ENCODE peak calls at places on chromosomes 1 and 21, in five cellular contexts. Q, Y, T, H and U are unnamed samples.

GRCh38 chr1:203652718-203653461 is 26.3 kb downstream of the ATP2B4 start:
- DNase-seq in Q (no peak), Y (no peak), T (no peak), H (peak), U (no peak)

GRCh38 chr1:54945393-54945936 is 35.0 kb upstream of the TMEM61 start:
- DNase-seq in Q (no peak), Y (no peak), T (no peak), H (no peak), U (no peak)

GRCh38 chr21:36193200-36193599 is 36.6 kb downstream of the DOP1B start:
- DNase-seq in Q (no peak), Y (no peak), T (no peak), H (no peak), U (no peak)

GRCh38 chr21:37507716-37508115 is 141.1 kb downstream of the DYRK1A start:
- DNase-seq in Q (no peak), Y (no peak), T (no peak), H (no peak), U (no peak)

GRCh38 chr1:116731439-116731838 is 22.8 kb upstream of the CD2 start:
- DNase-seq in Q (no peak), Y (no peak), T (no peak), H (no peak), U (no peak)

GRCh38 chr1:79531790-79532189 is 525.3 kb upstream of the ADGRL4 start:
- DNase-seq in Q (no peak), Y (no peak), T (no peak), H (no peak), U (no peak)

GRCh38 chr1:7299329-7299799 is 471.7 kb upstream of the VAMP3 start:
- DNase-seq in Q (peak), Y (peak), T (peak), H (no peak), U (no peak)

GRCh38 chr1:9573723-9574122 is 15.0 kb upstream of the TMEM201 start:
- DNase-seq in Q (peak), Y (peak), T (no peak), H (no peak), U (no peak)

GRCh38 chr1:66542811-66543767 is 9.1 kb downstream of the SGIP1 start:
- DNase-seq in Q (peak), Y (peak), T (peak), H (no peak), U (no peak)

GRCh38 chr1:89605692-89606091 is 27.2 kb upstream of the LRRC8C start:
- DNase-seq in Q (peak), Y (peak), T (no peak), H (no peak), U (no peak)

GRCh38 chr1:2543543-2544092 is 12.6 kb upstream of the TNFRSF14 start:
- DNase-seq in Q (peak), Y (no peak), T (no peak), H (peak), U (no peak)

GRCh38 chr1:52904590-52905375 is 16.8 kb downstream of the ECHDC2 start:
- DNase-seq in Q (no peak), Y (peak), T (no peak), H (peak), U (peak)

GRCh38 chr1:157878059-157878458 is 36.5 kb upstream of the CD5L start:
- DNase-seq in Q (peak), Y (peak), T (no peak), H (peak), U (no peak)

GRCh38 chr1:238861342-238861741 is 525.0 kb upstream of the CHRM3 start:
- DNase-seq in Q (no peak), Y (no peak), T (no peak), H (no peak), U (no peak)

GRCh38 chr1:55257958-55258357 is 42.8 kb upstream of the USP24 start:
- DNase-seq in Q (no peak), Y (no peak), T (no peak), H (peak), U (no peak)

GRCh38 chr1:14571810-14572767 is 26.4 kb upstream of the KAZN start:
- DNase-seq in Q (no peak), Y (peak), T (no peak), H (peak), U (no peak)

GRCh38 chr1:209831615-209832014 is 3.8 kb downstream of the UTP25 start:
- DNase-seq in Q (no peak), Y (peak), T (no peak), H (no peak), U (no peak)

GRCh38 chr1:238811211-238811610 is 575.2 kb upstream of the CHRM3 start:
- DNase-seq in Q (no peak), Y (no peak), T (no peak), H (no peak), U (no peak)

GRCh38 chr21:44730951-44731579 is 19.7 kb upstream of the TSPEAR start:
- DNase-seq in Q (no peak), Y (no peak), T (no peak), H (no peak), U (no peak)

GRCh38 chr1:118461154-118461553 is 276.1 kb upstream of the SPAG17 start:
- DNase-seq in Q (no peak), Y (peak), T (no peak), H (no peak), U (no peak)
- TF ChIP-seq CTCF in Q (peak), Y (peak), T (no peak), H (peak), U (no peak)

DNA sequence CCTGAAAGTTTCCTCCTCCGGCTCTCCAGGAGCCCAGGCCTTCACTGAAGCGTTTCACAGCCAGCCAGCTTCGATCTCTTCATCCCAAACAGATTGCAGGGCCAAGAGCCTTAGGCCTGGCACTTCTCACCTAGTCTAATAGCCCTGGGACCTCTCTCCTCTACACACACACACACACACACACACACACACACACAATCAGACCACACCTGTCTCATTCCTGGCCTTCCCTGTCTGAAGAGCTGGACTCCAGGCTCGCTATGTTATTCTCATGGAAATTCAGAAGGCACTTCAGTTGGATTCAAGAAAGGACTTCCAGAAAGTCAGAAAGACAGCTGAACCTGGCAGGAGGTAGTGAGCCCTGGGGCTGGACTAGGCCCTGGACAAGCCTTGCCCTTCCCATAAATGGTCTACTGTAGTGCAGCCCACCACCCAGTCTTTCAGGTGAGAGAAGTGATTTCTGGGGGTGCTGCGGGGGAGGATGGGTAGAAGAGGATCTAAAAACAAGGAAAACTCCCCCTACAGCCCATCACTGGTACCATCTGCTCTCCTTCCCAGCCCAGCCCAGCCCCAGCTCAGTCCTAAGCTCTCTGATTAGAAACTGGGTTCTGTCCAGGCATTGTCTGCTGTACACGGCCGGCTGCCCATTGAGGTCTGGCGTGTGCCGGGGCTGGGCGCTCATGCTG is 2.7 kb downstream of the KIF21B start:
- DNase-seq in Q (no peak), Y (no peak), T (no peak), H (peak), U (no peak)
- TF ChIP-seq CTCF in Q (peak), Y (peak), T (no peak), H (peak), U (peak)

DNA sequence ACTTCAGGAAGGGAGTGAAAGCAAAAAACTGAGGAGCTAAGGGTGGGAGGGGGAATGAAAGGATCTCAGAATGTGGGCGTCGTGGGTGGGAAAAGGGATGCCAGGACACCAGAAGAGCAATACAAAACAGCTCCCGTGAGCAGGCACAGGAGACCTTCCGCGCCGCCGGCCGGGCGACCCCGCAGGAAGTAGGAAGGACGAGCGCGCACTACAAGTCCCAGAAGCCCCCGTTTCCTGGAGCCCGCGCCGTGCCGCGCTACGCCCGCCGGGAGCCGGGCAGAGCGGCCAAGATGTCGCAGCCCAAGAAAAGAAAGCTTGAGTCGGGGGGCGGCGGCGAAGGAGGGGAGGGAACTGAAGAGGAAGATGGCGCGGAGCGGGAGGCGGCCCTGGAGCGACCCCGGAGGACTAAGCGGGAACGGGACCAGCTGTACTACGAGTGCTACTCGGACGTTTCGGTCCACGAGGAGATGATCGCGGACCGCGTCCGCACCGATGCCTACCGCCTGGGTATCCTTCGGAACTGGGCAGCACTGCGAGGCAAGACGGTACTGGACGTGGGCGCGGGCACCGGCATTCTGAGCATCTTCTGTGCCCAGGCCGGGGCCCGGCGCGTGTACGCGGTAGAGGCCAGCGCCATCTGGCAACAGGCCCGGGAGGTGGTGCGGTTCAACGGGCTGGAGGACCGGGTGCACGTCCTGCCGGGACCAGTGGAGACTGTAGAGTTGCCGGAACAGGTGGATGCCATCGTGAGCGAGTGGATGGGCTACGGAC is at the start of gene PRMT6:
- DNase-seq in Q (peak), Y (peak), T (peak), H (peak), U (peak)
- TF ChIP-seq CTCF in Q (no peak), Y (no peak), T (no peak), H (peak), U (no peak)

DNA sequence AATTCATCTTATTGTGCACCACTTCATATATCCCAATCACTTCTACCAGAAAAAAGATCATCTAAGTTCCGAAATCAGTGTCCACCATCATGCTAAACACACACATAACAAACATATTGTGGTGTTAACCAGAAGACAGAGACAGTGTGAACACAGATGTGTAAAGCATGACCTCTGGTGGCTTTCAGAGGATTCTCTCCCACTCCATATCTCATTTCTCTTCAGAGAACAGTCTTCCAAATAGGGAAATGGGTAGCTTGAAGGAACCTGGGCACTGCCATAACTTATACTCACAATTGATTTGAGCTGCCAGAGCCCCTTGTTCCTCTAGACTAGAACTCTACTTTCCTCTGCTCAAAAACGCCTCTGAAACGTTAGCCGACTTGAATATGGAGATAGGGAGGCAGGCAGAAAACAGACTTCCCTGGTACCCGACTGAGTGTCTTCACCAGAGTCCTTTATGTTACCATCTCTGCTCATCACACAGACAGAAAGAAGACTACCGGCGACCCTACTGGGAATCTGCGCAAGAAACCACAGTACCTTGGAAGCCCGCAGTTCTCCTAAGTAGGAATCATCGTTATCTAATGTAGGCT is 1.8 kb upstream of the ELAPOR1 start:
- DNase-seq in Q (peak), Y (peak), T (no peak), H (no peak), U (no peak)
- TF ChIP-seq CTCF in Q (peak), Y (peak), T (no peak), H (peak), U (peak)

DNA sequence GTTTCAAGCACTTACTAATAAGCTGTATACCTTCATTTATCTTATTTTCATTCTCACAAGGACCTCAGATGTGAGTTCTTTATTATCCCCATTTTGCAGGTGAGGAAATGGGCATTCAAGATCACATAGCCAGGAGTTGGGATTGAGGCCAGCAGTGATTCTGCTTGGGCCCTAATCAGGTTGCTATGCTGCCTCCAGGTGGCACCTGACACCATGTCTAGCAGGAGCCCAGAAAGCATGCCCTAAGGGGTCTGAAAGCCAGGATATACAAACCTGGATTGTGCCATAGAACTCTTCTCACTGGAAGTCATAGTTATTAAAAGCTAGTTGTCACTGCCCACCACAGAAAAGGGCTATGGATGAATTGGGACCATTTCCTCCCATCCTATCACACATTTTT is 61.1 kb downstream of the FYB2 start:
- DNase-seq in Q (no peak), Y (no peak), T (no peak), H (no peak), U (no peak)
- TF ChIP-seq CTCF in Q (no peak), Y (peak), T (no peak), H (no peak), U (peak)

GRCh38 chr1:113041569-113042335 is 31.2 kb upstream of the LRIG2 start:
- DNase-seq in Q (no peak), Y (no peak), T (no peak), H (no peak), U (no peak)

GRCh38 chr1:113040718-113041412 is 32.1 kb upstream of the LRIG2 start:
- DNase-seq in Q (no peak), Y (no peak), T (no peak), H (no peak), U (no peak)

GRCh38 chr1:113040041-113040440 is 33.0 kb upstream of the LRIG2 start:
- DNase-seq in Q (no peak), Y (no peak), T (no peak), H (no peak), U (no peak)

GRCh38 chr1:113035086-113035485 is 37.9 kb upstream of the LRIG2 start:
- DNase-seq in Q (no peak), Y (peak), T (no peak), H (no peak), U (no peak)

GRCh38 chr1:113036639-113037321 is 36.2 kb upstream of the LRIG2 start:
- DNase-seq in Q (no peak), Y (peak), T (no peak), H (no peak), U (no peak)
- TF ChIP-seq CTCF in Q (no peak), Y (no peak), T (no peak), H (no peak), U (no peak)

GRCh38 chr1:61851849-61852692 is 109.8 kb downstream of the PATJ start:
- DNase-seq in Q (peak), Y (peak), T (no peak), H (no peak), U (no peak)

GRCh38 chr1:61852693-61853060 is 110.4 kb downstream of the PATJ start:
- DNase-seq in Q (no peak), Y (no peak), T (no peak), H (no peak), U (no peak)

GRCh38 chr1:61851235-61851634 is 109.0 kb downstream of the PATJ start:
- DNase-seq in Q (no peak), Y (no peak), T (no peak), H (no peak), U (no peak)

DNA sequence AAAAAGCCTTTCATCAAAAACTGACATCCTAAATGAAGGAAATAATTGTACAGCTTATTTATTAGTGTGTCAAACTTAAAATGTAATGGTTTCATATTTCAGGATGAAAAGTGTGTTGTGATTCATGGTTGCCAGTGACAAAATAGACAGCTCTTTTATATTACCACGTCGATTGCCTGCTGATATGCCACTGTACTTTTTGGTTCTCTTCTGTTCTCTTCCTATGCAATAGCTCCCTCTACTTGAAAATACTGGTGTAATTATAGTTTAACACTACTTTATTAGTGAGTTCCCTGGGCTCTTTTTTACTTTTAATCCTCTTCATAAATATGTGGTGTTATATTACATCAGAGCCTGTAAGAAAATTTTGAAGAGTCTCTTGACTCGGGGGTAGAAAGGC is 111.3 kb downstream of the PATJ start:
- DNase-seq in Q (peak), Y (peak), T (no peak), H (no peak), U (no peak)
- TF ChIP-seq CTCF in Q (no peak), Y (peak), T (peak), H (peak), U (peak)

DNA sequence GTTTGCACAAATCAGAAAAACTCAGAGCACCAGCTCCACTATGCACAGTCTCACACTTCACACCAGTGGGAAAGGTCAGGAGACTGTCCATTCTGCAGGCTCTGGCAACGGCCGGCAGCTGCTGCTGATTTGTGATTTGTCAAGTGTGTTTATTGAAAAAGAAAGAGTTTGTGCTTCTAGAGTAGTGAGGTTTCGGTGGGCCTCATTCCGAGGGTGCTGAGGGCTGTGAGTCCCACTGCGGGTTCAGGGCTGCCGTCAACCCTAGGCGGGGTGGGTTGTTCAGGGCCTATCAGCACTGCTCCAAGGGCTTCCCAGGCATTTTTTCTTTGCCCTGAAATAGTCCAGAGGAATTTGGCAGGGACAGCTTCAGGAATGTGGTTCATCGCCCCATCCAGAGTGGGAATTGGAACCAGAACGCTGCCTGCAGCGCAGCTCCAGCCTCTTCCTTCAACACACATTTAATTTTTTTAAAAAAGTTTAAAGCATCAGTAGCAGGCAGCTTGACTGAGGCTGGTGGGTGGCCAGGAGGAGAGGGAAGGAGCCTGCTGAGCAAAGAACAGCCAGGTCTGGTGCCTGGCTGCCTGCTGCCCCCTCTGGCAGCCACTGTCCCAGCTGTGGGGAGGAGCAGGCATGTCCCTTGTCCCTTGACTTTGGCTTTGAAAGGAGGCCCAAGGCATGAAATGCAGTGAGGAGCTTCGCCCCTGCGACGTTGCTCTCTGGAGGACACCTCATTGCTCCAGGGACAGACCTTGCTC is 19.7 kb downstream of the STUM start:
- DNase-seq in Q (no peak), Y (peak), T (no peak), H (no peak), U (no peak)
- TF ChIP-seq CTCF in Q (peak), Y (peak), T (no peak), H (peak), U (peak)

GRCh38 chr1:64469121-64469520 is 808 bp upstream of the CACHD1 start:
- DNase-seq in Q (no peak), Y (no peak), T (no peak), H (no peak), U (no peak)

GRCh38 chr1:64471218-64471719 is 1.3 kb downstream of the CACHD1 start:
- DNase-seq in Q (peak), Y (peak), T (no peak), H (no peak), U (peak)

GRCh38 chr1:64469614-64469976 is 334 bp upstream of the CACHD1 start:
- DNase-seq in Q (peak), Y (peak), T (no peak), H (no peak), U (no peak)

GRCh38 chr1:64470670-64471217 is 815 bp downstream of the CACHD1 start:
- DNase-seq in Q (peak), Y (peak), T (no peak), H (no peak), U (peak)

DNA sequence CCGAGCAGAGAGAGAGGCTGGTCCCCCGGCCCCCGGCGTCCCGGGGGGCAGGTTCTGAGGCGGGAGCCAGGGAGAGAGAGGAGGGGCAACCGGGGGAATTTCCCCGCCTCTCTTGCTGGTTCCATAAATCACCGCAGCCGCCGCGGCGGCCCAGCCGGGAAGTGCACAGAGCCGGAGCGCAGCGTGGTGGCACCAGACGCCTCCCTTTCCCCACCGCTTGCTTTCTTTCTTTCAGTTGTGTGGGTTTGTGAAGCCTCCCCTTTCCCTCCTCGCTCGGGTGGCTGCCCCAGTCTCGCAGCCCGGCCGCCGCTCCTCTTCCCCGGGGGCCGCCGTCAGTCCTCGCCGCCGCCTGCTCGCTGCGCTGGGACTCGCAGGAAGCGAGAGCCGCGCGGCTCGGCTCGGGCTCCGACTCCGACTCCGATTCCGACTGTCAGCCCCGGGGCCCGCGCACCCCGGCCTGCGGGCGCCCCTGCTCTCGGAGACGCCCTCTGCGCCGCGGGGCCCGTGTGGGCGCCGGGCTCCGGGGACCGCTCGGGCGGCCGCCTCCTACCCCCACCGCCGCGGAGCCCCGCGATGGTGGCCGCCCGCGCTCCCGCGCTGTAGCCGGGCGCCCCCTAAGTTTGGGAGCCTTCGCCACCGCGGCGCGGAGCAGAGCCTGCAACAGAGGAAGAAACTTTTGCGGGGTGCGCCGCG is at the start of gene CACHD1:
- DNase-seq in Q (peak), Y (peak), T (peak), H (no peak), U (peak)
- TF ChIP-seq CTCF in Q (peak), Y (peak), T (peak), H (no peak), U (peak)